ENCODE peak calls at places on chromosomes 11 and 22, in seven cellular contexts. O, P, C, Y, L, W and Q are unnamed samples.

GRCh38 chr22:41301085-41302015 is at the start of gene ZC3H7B:
- DNase-seq in P (peak), W (peak), Y (peak), L (peak), O (peak), C (peak), Q (peak)

GRCh38 chr11:35250631-35251030 is 111.7 kb downstream of the CD44 start:
- DNase-seq in W (no peak), L (no peak), P (no peak), C (no peak), Y (no peak), O (no peak), Q (no peak)

GRCh38 chr11:67628710-67629385 is 889 bp downstream of the NUDT8 start:
- DNase-seq in L (no peak), C (no peak), W (no peak), O (no peak), Y (no peak), P (no peak), Q (no peak)

GRCh38 chr11:31641477-31642062 is 132.0 kb downstream of the ELP4 start:
- DNase-seq in P (peak), L (peak), O (peak), C (no peak), W (no peak), Y (peak), Q (peak)

GRCh38 chr22:50293441-50294318 is 13.8 kb downstream of the PLXNB2 start:
- DNase-seq in L (peak), W (no peak), O (peak), C (no peak), P (peak), Y (peak), Q (peak)

GRCh38 chr22:47610281-47610680 is 847.8 kb downstream of the TBC1D22A start:
- DNase-seq in C (no peak), P (no peak), Y (no peak), O (no peak), W (no peak), L (no peak), Q (no peak)

GRCh38 chr11:70698871-70699270 is 300.5 kb downstream of the CTTN start:
- DNase-seq in P (no peak), W (no peak), Y (no peak), L (no peak), C (no peak), O (no peak), Q (no peak)

GRCh38 chr11:121563003-121563402 is 110.2 kb upstream of the SORL1-AS1 start:
- DNase-seq in P (no peak), W (no peak), O (no peak), C (no peak), L (no peak), Y (no peak), Q (no peak)

GRCh38 chr11:102071497-102072472 is 24.5 kb downstream of the CFAP300 start:
- DNase-seq in L (no peak), O (no peak), W (no peak), P (no peak), Y (no peak), C (no peak), Q (no peak)

GRCh38 chr11:111604392-111605009 is 2.3 kb downstream of the SIK2 start:
- DNase-seq in W (peak), C (no peak), O (peak), L (peak), Y (peak), P (no peak), Q (peak)

GRCh38 chr22:37283393-37283937 is 1.2 kb downstream of the CYTH4 start:
- DNase-seq in Y (no peak), W (peak), P (no peak), O (no peak), C (no peak), L (no peak), Q (no peak)

GRCh38 chr11:41786087-41786486 is 326.6 kb upstream of the LRRC4C start:
- DNase-seq in L (no peak), P (no peak), O (no peak), Y (no peak), C (no peak), W (no peak), Q (no peak)

GRCh38 chr11:17991799-17992433 is 20.9 kb downstream of the SERGEF start:
- DNase-seq in W (peak), P (peak), L (peak), Y (peak), C (peak), O (peak), Q (peak)

GRCh38 chr11:33980896-33981295 is 70.6 kb upstream of the CAPRIN1 start:
- DNase-seq in W (no peak), P (no peak), Y (no peak), O (peak), L (no peak), C (no peak), Q (no peak)

GRCh38 chr11:33982661-33983060 is 68.9 kb upstream of the CAPRIN1 start:
- DNase-seq in L (no peak), W (no peak), O (no peak), P (no peak), C (no peak), Y (no peak), Q (no peak)

GRCh38 chr11:33987975-33988580 is 63.5 kb upstream of the CAPRIN1 start:
- DNase-seq in L (peak), O (peak), P (peak), W (peak), Y (peak), C (peak), Q (peak)

GRCh38 chr11:33987545-33987944 is 64.0 kb upstream of the CAPRIN1 start:
- DNase-seq in O (no peak), L (no peak), P (no peak), Y (no peak), W (no peak), C (no peak), Q (no peak)

GRCh38 chr11:33984682-33985389 is 66.7 kb upstream of the CAPRIN1 start:
- DNase-seq in C (no peak), L (peak), P (no peak), W (no peak), O (no peak), Y (no peak), Q (no peak)
- TF ChIP-seq CTCF in C (no peak), L (no peak), P (no peak), W (no peak), O (no peak), Y (peak), Q (no peak)

DNA sequence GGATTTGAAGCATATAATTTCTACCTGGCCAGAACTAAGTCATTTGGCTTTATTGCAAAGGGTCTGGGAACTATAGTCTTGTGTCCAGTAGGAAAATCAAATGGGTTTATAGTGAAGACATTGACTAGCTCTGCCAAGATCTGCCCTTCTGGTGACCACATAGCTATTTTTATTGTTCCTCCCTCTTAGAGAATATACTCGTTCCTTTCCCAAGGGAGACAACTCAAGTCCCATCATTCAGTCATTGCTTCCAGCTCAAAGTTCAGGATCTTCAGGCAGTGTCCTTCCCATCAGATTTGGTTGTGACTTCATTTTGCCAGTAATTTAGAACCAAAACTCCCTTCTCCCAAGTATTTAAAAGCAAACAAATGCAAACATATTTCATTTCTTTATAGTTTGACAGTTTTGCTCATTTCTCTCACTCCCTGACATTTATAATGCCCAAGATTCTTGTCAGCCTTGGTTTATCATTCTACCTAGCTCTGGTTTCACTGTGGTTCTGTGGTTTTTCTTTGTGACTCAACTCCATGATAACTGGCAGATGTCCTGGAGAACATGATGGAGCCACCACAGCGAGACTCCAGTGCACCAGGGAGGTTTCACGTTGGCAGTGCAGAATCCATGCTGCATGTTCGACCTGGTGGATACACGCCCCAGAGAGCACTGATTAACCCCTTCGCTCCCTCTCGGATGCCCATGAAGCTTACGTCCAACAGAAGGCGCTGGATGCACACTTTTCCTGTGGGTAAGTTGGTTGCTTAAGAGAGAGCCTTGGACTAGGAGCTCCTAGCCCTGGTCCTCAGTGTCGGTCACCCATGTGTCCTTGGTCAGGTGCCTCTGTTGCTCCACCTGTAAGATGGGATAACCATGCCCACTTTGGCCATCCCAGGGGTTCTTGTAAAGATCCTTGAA is 64.9 kb downstream of the DEPDC5 start:
- DNase-seq in O (peak), Y (peak), W (no peak), L (peak), C (no peak), P (no peak), Q (no peak)
- TF ChIP-seq CTCF in O (no peak), Y (no peak), W (no peak), L (no peak), C (no peak), P (no peak), Q (no peak)

GRCh38 chr11:11476499-11476898 is 123.4 kb upstream of the CSNK2A3 start:
- DNase-seq in L (no peak), P (no peak), Y (no peak), C (no peak), O (no peak), W (no peak), Q (no peak)

GRCh38 chr11:11478021-11478420 is 125.0 kb upstream of the CSNK2A3 start:
- DNase-seq in P (no peak), L (no peak), O (no peak), C (no peak), W (no peak), Y (no peak), Q (no peak)

GRCh38 chr11:11480951-11481350 is 127.9 kb upstream of the CSNK2A3 start:
- DNase-seq in P (no peak), Y (no peak), W (no peak), L (no peak), C (no peak), O (no peak), Q (no peak)

GRCh38 chr11:11476971-11477645 is 124.1 kb upstream of the CSNK2A3 start:
- DNase-seq in P (no peak), Y (no peak), C (no peak), O (no peak), L (no peak), W (no peak), Q (no peak)

DNA sequence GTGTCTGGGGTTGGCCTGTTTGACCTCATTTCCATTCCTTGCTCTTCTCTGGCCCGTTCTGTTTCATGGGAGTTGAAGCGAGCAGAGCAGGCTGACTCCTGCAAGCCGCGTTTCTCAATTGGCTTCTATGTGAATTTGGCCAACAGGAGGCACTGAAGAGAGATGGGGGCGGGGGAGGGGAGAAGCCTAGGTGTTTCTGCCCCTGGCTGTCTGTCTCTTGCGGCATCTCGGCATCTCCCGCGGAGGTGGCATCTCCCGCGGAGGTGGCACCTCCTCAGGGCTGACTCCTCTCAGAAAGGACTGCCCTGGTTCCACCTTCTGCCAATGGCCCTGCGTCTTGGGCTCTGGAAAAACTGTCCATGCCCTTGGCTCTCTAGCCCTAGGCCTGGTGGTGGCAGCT is 125.6 kb upstream of the CSNK2A3 start:
- DNase-seq in Y (no peak), L (no peak), P (no peak), W (no peak), O (no peak), C (no peak), Q (no peak)
- TF ChIP-seq CTCF in Y (no peak), L (no peak), P (no peak), W (no peak), O (no peak), C (no peak), Q (no peak)

GRCh38 chr11:122756417-122756816 is 81.9 kb upstream of the CRTAM start:
- DNase-seq in Y (no peak), C (peak), L (no peak), O (no peak), P (no peak), W (peak), Q (no peak)
- TF ChIP-seq CTCF in Y (no peak), C (peak), L (no peak), O (no peak), P (no peak), W (peak), Q (no peak)

GRCh38 chr11:44374001-44374400 is 64.1 kb upstream of the ALX4 start:
- DNase-seq in Y (no peak), O (no peak), C (no peak), P (no peak), W (no peak), L (no peak), Q (no peak)

GRCh38 chr11:44377914-44378321 is 68.0 kb upstream of the ALX4 start:
- DNase-seq in L (no peak), P (no peak), Y (no peak), W (no peak), C (no peak), O (no peak), Q (no peak)

GRCh38 chr11:44379141-44380008 is 69.4 kb upstream of the ALX4 start:
- DNase-seq in C (no peak), Y (no peak), L (no peak), O (no peak), W (no peak), P (no peak), Q (no peak)

GRCh38 chr11:44377121-44377520 is 67.2 kb upstream of the ALX4 start:
- DNase-seq in O (no peak), C (no peak), Y (no peak), W (no peak), L (no peak), P (no peak), Q (no peak)

GRCh38 chr11:44376423-44376822 is 66.5 kb upstream of the ALX4 start:
- DNase-seq in Y (no peak), C (no peak), P (no peak), W (no peak), L (no peak), O (no peak), Q (no peak)
- TF ChIP-seq CTCF in Y (no peak), C (no peak), P (no peak), W (no peak), L (no peak), O (no peak), Q (no peak)

GRCh38 chr11:15379483-15379882 is 264.8 kb downstream of the INSC start:
- DNase-seq in W (no peak), Y (no peak), C (no peak), L (no peak), P (no peak), O (no peak), Q (no peak)
- TF ChIP-seq CTCF in W (no peak), Y (no peak), C (no peak), L (no peak), P (no peak), O (no peak), Q (no peak)

DNA sequence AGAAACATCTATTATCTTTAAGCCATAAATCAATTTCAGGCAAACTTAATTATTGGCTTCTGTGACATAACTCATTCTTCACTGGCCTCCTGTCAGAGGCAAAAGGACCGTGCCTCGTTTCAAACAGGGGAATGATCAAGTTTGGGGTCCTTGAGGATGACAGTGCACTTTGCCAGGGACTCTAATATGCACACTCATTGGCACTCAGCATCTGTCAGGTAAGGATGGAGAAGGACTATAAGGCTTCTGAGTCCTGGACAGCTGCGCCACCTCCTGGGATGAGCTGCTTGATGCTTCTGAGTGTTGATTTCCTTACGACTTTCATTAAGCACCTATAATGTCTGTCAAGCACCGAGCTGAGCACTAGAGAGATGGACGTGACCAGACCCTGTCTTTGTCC is 20.2 kb downstream of the BPIFC start:
- DNase-seq in P (no peak), O (peak), L (no peak), C (no peak), W (peak), Y (peak), Q (no peak)
- TF ChIP-seq CTCF in P (no peak), O (peak), L (no peak), C (no peak), W (no peak), Y (peak), Q (no peak)

GRCh38 chr11:8086571-8086970 is 5.6 kb downstream of the TUB start:
- DNase-seq in W (no peak), C (no peak), L (no peak), O (no peak), P (no peak), Y (no peak), Q (no peak)

GRCh38 chr11:8085006-8085645 is 4.1 kb downstream of the TUB start:
- DNase-seq in C (no peak), L (no peak), W (no peak), O (no peak), P (no peak), Y (no peak), Q (no peak)

GRCh38 chr11:8086001-8086479 is 5.0 kb downstream of the TUB start:
- DNase-seq in W (no peak), P (no peak), C (no peak), L (peak), O (no peak), Y (no peak), Q (no peak)

GRCh38 chr11:8087756-8088155 is 6.7 kb downstream of the TUB start:
- DNase-seq in P (no peak), Y (no peak), L (no peak), O (no peak), C (no peak), W (no peak), Q (no peak)

GRCh38 chr11:8087185-8087584 is 6.2 kb downstream of the TUB start:
- DNase-seq in Y (peak), C (no peak), P (no peak), O (no peak), L (no peak), W (no peak), Q (no peak)
- TF ChIP-seq CTCF in Y (peak), C (no peak), P (no peak), O (peak), L (no peak), W (no peak), Q (no peak)

DNA sequence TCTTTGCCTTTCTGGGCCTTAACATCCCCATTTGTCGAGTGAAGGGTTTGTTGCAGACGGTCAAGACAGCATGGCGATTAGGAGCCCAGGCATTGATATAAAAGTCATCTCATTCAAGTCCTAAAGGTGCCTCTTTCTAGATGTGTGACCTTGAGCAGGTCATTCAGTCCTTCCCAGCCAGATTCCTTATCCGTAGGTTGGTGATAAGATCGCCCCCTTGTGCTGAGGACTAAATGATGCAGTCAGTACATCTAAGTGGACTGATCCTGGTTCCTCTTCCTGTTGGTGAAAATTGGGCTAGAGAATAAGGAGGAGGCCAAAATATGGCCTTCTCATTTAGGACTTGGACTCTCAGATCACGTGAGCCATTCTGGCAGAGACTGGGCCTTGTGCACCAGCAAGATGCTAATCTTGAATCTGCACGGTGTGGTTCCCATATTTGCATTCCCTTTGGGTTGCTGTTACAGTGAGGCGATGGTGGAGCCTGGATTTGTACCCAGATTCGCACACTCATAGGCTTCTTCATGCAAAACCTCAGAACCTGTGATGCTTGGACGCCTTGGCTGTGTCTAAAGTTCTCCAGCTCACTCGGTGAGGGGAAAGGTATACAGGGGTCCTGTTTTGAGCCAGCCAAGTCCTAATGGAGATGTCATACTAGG is 156.8 kb downstream of the MYO18B start:
- DNase-seq in W (no peak), C (no peak), O (no peak), L (no peak), Y (peak), P (no peak), Q (no peak)
- TF ChIP-seq CTCF in W (peak), C (no peak), O (no peak), L (no peak), Y (no peak), P (no peak), Q (peak)

DNA sequence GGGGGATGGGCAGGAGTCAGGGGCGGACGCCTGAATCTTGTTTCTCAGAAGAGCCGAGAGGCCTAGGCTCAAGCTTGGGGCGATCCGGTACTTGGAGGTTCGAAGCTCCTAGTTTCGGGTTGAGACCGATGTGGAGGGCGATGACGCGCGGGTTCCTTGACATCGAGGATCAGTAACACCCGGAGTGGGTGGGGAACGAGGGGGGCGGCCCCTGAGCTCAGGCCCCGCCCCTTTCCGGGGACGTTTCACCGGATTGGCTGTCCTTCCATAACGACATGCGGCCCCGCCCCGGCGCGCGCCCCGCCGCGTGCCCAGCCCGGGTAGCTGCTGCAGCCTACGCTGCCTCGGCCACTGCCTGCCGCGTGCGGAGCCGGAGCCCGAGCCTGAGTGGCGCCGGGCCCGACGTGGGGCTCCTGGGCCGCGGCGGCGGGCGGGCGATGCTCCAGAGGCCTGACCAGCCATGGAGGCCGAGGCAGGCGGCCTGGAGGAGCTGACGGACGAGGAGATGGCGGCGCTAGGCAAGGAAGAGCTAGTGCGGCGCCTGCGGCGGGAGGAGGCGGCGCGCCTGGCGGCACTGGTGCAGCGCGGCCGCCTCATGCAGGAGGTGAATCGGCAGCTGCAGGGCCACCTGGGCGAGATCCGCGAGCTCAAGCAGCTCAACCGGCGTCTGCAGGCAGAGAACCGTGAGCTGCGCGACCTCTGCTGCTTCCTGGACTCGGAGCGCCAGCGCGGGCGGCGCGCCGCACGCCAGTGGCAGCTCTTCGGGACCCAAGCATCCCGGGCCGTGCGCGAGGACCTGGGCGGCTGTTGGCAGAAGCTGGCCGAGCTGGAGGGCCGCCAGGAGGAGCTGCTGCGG is at the start of gene CCDC85B:
- DNase-seq in P (peak), L (peak), W (peak), C (peak), O (peak), Y (peak), Q (peak)
- TF ChIP-seq CTCF in P (peak), L (no peak), W (peak), C (peak), O (peak), Y (peak), Q (peak)